ENCODE peak calls at places on chromosomes 5 and 9, in four cellular contexts. One of them, this sample, is unnamed.

GRCh38 chr9:90340421-90340820 is 302.2 kb downstream of the DIRAS2 start:
- DNase-seq in tibial artery: no peak
- DNase-seq in CD4-positive, alpha-beta memory T cell: no peak
- DNase-seq in thyroid gland: no peak
- DNase-seq in this sample: no peak

GRCh38 chr9:20512106-20512505 is 110.2 kb downstream of the MLLT3 start:
- DNase-seq in tibial artery: no peak
- DNase-seq in CD4-positive, alpha-beta memory T cell: no peak
- DNase-seq in thyroid gland: no peak
- DNase-seq in this sample: no peak

GRCh38 chr5:1722877-1723276 is 76.8 kb downstream of the MRPL36 start:
- DNase-seq in tibial artery: peak
- DNase-seq in CD4-positive, alpha-beta memory T cell: no peak
- DNase-seq in thyroid gland: no peak
- DNase-seq in this sample: no peak

GRCh38 chr9:134738869-134739659 is 97.5 kb downstream of the COL5A1 start:
- DNase-seq in tibial artery: peak
- DNase-seq in CD4-positive, alpha-beta memory T cell: no peak
- DNase-seq in thyroid gland: peak
- DNase-seq in this sample: no peak

GRCh38 chr9:83934569-83935275 is 13.5 kb upstream of the KIF27 start:
- DNase-seq in tibial artery: no peak
- DNase-seq in CD4-positive, alpha-beta memory T cell: no peak
- DNase-seq in thyroid gland: no peak
- DNase-seq in this sample: no peak

GRCh38 chr9:80061940-80062339 is 490.2 kb downstream of the TLE4 start:
- DNase-seq in tibial artery: peak
- DNase-seq in CD4-positive, alpha-beta memory T cell: no peak
- DNase-seq in thyroid gland: peak
- DNase-seq in this sample: no peak

GRCh38 chr5:175472378-175472777 is 6.0 kb upstream of the SFXN1 start:
- DNase-seq in tibial artery: no peak
- DNase-seq in CD4-positive, alpha-beta memory T cell: no peak
- DNase-seq in thyroid gland: no peak
- DNase-seq in this sample: no peak

GRCh38 chr9:27125030-27125429 is 16.0 kb downstream of the TEK start:
- DNase-seq in tibial artery: no peak
- DNase-seq in CD4-positive, alpha-beta memory T cell: no peak
- DNase-seq in thyroid gland: no peak
- DNase-seq in this sample: no peak

GRCh38 chr5:10756539-10756938 is 4.5 kb downstream of the DAP start:
- DNase-seq in tibial artery: no peak
- DNase-seq in CD4-positive, alpha-beta memory T cell: no peak
- DNase-seq in thyroid gland: no peak
- DNase-seq in this sample: no peak

GRCh38 chr9:81758123-81758797 is 68.9 kb upstream of the TLE1 start:
- DNase-seq in tibial artery: no peak
- DNase-seq in CD4-positive, alpha-beta memory T cell: no peak
- DNase-seq in thyroid gland: no peak
- DNase-seq in this sample: no peak

GRCh38 chr5:57298985-57299491 is 125.2 kb downstream of the GPBP1 start:
- DNase-seq in tibial artery: no peak
- DNase-seq in CD4-positive, alpha-beta memory T cell: peak
- DNase-seq in thyroid gland: peak
- DNase-seq in this sample: peak

GRCh38 chr5:24225051-24225450 is 419.7 kb downstream of the CDH10 start:
- DNase-seq in tibial artery: no peak
- DNase-seq in CD4-positive, alpha-beta memory T cell: no peak
- DNase-seq in thyroid gland: no peak
- DNase-seq in this sample: no peak

GRCh38 chr5:56123531-56124243 is 109.4 kb downstream of the ANKRD55 start:
- DNase-seq in tibial artery: peak
- DNase-seq in CD4-positive, alpha-beta memory T cell: no peak
- DNase-seq in thyroid gland: no peak
- DNase-seq in this sample: no peak

GRCh38 chr9:76512826-76513225 is 53.8 kb downstream of the GCNT1 start:
- DNase-seq in tibial artery: no peak
- DNase-seq in CD4-positive, alpha-beta memory T cell: no peak
- DNase-seq in thyroid gland: no peak
- DNase-seq in this sample: no peak

GRCh38 chr5:53407373-53407772 is 73.1 kb upstream of the FST start:
- DNase-seq in tibial artery: no peak
- DNase-seq in CD4-positive, alpha-beta memory T cell: no peak
- DNase-seq in thyroid gland: no peak
- DNase-seq in this sample: no peak

GRCh38 chr5:172707285-172708182 is 63.5 kb downstream of the DUSP1 start:
- DNase-seq in tibial artery: no peak
- DNase-seq in CD4-positive, alpha-beta memory T cell: no peak
- DNase-seq in thyroid gland: peak
- DNase-seq in this sample: no peak

GRCh38 chr9:419571-420156 is 205.0 kb downstream of the DOCK8 start:
- DNase-seq in tibial artery: no peak
- DNase-seq in CD4-positive, alpha-beta memory T cell: no peak
- DNase-seq in thyroid gland: no peak
- DNase-seq in this sample: no peak

GRCh38 chr5:42361321-42361688 is 61.9 kb upstream of the GHR start:
- DNase-seq in tibial artery: no peak
- DNase-seq in CD4-positive, alpha-beta memory T cell: no peak
- DNase-seq in thyroid gland: no peak
- DNase-seq in this sample: no peak

GRCh38 chr5:180179399-180180197 is 29.4 kb downstream of the RASGEF1C start:
- DNase-seq in tibial artery: no peak
- DNase-seq in CD4-positive, alpha-beta memory T cell: no peak
- DNase-seq in thyroid gland: peak
- DNase-seq in this sample: no peak

GRCh38 chr9:75378036-75378435 is 289.7 kb downstream of the OSTF1 start:
- DNase-seq in tibial artery: peak
- DNase-seq in CD4-positive, alpha-beta memory T cell: no peak
- DNase-seq in thyroid gland: peak
- DNase-seq in this sample: no peak

GRCh38 chr9:6566409-6567139 is 79.0 kb downstream of the GLDC start:
- DNase-seq in tibial artery: no peak
- DNase-seq in CD4-positive, alpha-beta memory T cell: no peak
- DNase-seq in thyroid gland: no peak
- DNase-seq in this sample: no peak

GRCh38 chr9:129910628-129911567 is 75.6 kb downstream of the USP20 start:
- DNase-seq in tibial artery: no peak
- DNase-seq in CD4-positive, alpha-beta memory T cell: no peak
- DNase-seq in thyroid gland: no peak
- DNase-seq in this sample: no peak

GRCh38 chr9:121284733-121285451 is 16.9 kb downstream of the GSN start:
- DNase-seq in tibial artery: no peak
- DNase-seq in CD4-positive, alpha-beta memory T cell: no peak
- DNase-seq in thyroid gland: no peak
- DNase-seq in this sample: no peak

GRCh38 chr5:171913987-171914273 is 92.5 kb downstream of the FBXW11 start:
- DNase-seq in tibial artery: no peak
- DNase-seq in CD4-positive, alpha-beta memory T cell: no peak
- DNase-seq in thyroid gland: no peak
- DNase-seq in this sample: no peak

GRCh38 chr9:32881948-32882347 is 98.6 kb downstream of the TMEM215 start:
- DNase-seq in tibial artery: no peak
- DNase-seq in CD4-positive, alpha-beta memory T cell: no peak
- DNase-seq in thyroid gland: no peak
- DNase-seq in this sample: no peak

GRCh38 chr5:102958481-102959011 is 161.4 kb downstream of the GIN1 start:
- DNase-seq in tibial artery: no peak
- DNase-seq in CD4-positive, alpha-beta memory T cell: no peak
- DNase-seq in thyroid gland: no peak
- DNase-seq in this sample: no peak

GRCh38 chr5:180396931-180397330 is 43.8 kb upstream of the GFPT2 start:
- DNase-seq in tibial artery: peak
- DNase-seq in CD4-positive, alpha-beta memory T cell: no peak
- DNase-seq in thyroid gland: peak
- DNase-seq in this sample: no peak

GRCh38 chr9:2809692-2810423 is 34.0 kb downstream of the PUM3 start:
- DNase-seq in tibial artery: no peak
- DNase-seq in CD4-positive, alpha-beta memory T cell: no peak
- DNase-seq in thyroid gland: peak
- DNase-seq in this sample: no peak

GRCh38 chr5:29758986-29759421 is 1434.5 kb upstream of the CDH6 start:
- DNase-seq in tibial artery: no peak
- DNase-seq in CD4-positive, alpha-beta memory T cell: no peak
- DNase-seq in thyroid gland: no peak
- DNase-seq in this sample: no peak

GRCh38 chr5:53917095-53917494 is 356.7 kb downstream of the NDUFS4 start:
- DNase-seq in tibial artery: no peak
- DNase-seq in CD4-positive, alpha-beta memory T cell: no peak
- DNase-seq in thyroid gland: no peak
- DNase-seq in this sample: no peak

GRCh38 chr5:85590764-85591163 is 1027.0 kb upstream of the COX7C start:
- DNase-seq in tibial artery: no peak
- DNase-seq in CD4-positive, alpha-beta memory T cell: no peak
- DNase-seq in thyroid gland: no peak
- DNase-seq in this sample: no peak

GRCh38 chr9:84504360-84504759 is 163.8 kb upstream of the SLC28A3 start:
- DNase-seq in tibial artery: no peak
- DNase-seq in CD4-positive, alpha-beta memory T cell: no peak
- DNase-seq in thyroid gland: no peak
- DNase-seq in this sample: no peak

GRCh38 chr9:93071464-93071863 is 13.0 kb downstream of the SUSD3 start:
- DNase-seq in tibial artery: no peak
- DNase-seq in CD4-positive, alpha-beta memory T cell: no peak
- DNase-seq in thyroid gland: no peak
- DNase-seq in this sample: peak

GRCh38 chr5:65823174-65823573 is 101.2 kb downstream of the NLN start:
- DNase-seq in tibial artery: no peak
- DNase-seq in CD4-positive, alpha-beta memory T cell: no peak
- DNase-seq in thyroid gland: no peak
- DNase-seq in this sample: no peak

GRCh38 chr5:38878391-38879090 is 32.7 kb downstream of the OSMR start:
- DNase-seq in tibial artery: no peak
- DNase-seq in CD4-positive, alpha-beta memory T cell: no peak
- DNase-seq in thyroid gland: no peak
- DNase-seq in this sample: no peak

GRCh38 chr5:134892282-134892681 is 12.6 kb upstream of the PCBD2 start:
- DNase-seq in tibial artery: no peak
- DNase-seq in CD4-positive, alpha-beta memory T cell: no peak
- DNase-seq in thyroid gland: no peak
- DNase-seq in this sample: no peak

GRCh38 chr5:16505140-16505891 is 39.7 kb upstream of the ZNF622 start:
- DNase-seq in tibial artery: no peak
- DNase-seq in CD4-positive, alpha-beta memory T cell: no peak
- DNase-seq in thyroid gland: no peak
- DNase-seq in this sample: no peak

GRCh38 chr5:16505904-16506303 is 40.3 kb upstream of the ZNF622 start:
- DNase-seq in tibial artery: no peak
- DNase-seq in CD4-positive, alpha-beta memory T cell: no peak
- DNase-seq in thyroid gland: no peak
- DNase-seq in this sample: no peak

GRCh38 chr5:16507716-16508115 is 42.1 kb upstream of the ZNF622 start:
- DNase-seq in tibial artery: no peak
- DNase-seq in CD4-positive, alpha-beta memory T cell: no peak
- DNase-seq in thyroid gland: no peak
- DNase-seq in this sample: no peak

GRCh38 chr5:16508730-16509531 is 43.3 kb upstream of the ZNF622 start:
- DNase-seq in tibial artery: peak
- DNase-seq in CD4-positive, alpha-beta memory T cell: no peak
- DNase-seq in thyroid gland: peak
- DNase-seq in this sample: no peak

GRCh38 chr5:16510123-16510522 is 44.5 kb upstream of the ZNF622 start:
- DNase-seq in tibial artery: no peak
- DNase-seq in CD4-positive, alpha-beta memory T cell: no peak
- DNase-seq in thyroid gland: no peak
- DNase-seq in this sample: no peak
- H3K4me3 ChIP-seq in tibial artery: no peak
- H3K4me3 ChIP-seq in CD4-positive, alpha-beta memory T cell: no peak
- H3K4me3 ChIP-seq in thyroid gland: no peak
- H3K4me3 ChIP-seq in this sample: no peak

GRCh38 chr9:124870723-124871122 is 8.8 kb downstream of the ARPC5L start:
- DNase-seq in tibial artery: no peak
- DNase-seq in CD4-positive, alpha-beta memory T cell: no peak
- DNase-seq in thyroid gland: no peak
- DNase-seq in this sample: no peak
- H3K4me3 ChIP-seq in tibial artery: peak
- H3K4me3 ChIP-seq in CD4-positive, alpha-beta memory T cell: peak
- H3K4me3 ChIP-seq in thyroid gland: no peak
- H3K4me3 ChIP-seq in this sample: peak

DNA sequence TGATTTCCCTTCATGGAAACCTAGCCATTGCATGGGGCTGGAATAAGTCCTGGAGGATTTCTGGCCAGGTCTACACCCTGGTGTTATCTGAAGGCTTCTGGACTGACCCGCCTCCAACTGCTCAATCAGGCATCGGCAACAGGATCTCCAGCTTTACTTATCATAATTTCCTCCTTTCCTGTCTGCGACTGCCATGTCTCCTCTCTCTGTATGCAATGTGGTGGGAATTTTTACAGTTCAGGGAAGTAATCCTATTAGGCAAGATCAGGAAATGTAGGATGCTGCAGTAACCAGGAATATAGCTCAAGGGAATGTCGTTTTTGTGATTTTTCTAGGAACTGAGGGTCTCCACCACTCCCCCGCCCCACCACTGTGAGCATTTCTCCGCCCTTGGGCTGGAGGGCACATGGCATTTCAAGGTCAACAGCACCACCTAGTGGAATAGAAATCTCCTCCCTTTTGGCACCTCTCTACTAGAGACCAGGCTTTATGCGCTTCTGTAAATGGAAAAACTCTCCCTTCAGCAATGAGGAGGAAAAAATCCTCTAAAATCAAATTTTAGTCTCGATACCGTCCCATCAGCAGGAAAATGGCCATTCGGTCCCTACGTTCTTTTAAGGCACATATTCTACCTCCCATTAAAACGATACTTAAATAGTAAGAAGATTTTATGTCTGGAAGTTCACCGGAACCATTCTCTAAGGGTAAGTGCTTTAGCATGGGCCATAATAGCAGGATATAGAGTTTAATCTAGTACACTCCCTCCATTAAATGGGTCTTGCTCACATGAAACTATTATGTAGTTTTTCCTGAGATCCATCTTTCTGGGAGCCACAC is 93.0 kb downstream of the YTHDC2 start:
- DNase-seq in tibial artery: no peak
- DNase-seq in CD4-positive, alpha-beta memory T cell: peak
- DNase-seq in thyroid gland: peak
- DNase-seq in this sample: peak
- H3K4me3 ChIP-seq in tibial artery: no peak
- H3K4me3 ChIP-seq in CD4-positive, alpha-beta memory T cell: no peak
- H3K4me3 ChIP-seq in thyroid gland: no peak
- H3K4me3 ChIP-seq in this sample: no peak

DNA sequence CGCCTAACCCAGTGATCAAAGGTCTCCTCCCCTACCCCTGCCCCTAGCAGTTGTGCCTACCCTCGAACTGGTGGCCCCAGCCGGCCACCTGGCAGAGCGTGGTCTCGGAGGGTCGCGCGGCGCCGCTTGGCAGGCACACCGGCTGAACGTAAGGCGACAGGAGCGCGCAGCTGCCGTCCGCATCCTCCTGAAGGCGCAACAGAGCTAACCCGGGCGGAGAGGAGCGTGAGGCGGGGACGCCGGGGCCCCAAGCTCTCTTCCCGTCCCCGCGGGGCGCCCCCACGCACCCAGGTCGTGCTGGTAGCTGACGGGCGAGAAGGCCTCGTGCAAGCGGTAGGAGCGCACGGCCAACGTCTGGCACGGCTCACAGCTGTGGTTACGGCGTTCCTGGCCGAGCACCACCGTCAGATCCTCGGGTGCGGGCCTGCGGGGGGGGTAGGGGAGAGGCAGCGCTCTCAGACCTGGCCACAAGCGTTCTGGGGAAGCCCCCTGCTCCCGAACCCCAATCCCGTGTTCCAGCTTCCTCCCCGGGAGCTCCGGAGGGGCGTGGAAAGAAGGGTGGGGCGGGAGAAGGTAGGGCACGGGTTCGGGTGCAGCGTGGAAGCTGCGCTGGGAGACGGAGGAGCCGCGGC is 2.8 kb upstream of the PFN3 start:
- DNase-seq in tibial artery: no peak
- DNase-seq in CD4-positive, alpha-beta memory T cell: peak
- DNase-seq in thyroid gland: no peak
- DNase-seq in this sample: no peak
- H3K4me3 ChIP-seq in tibial artery: peak
- H3K4me3 ChIP-seq in CD4-positive, alpha-beta memory T cell: peak
- H3K4me3 ChIP-seq in thyroid gland: no peak
- H3K4me3 ChIP-seq in this sample: peak

This sample was measured in Jurkat, Clone E6-1.